ENCODE peak calls at places on chromosome 3, in ten cellular contexts. One of them, this sample, is unnamed.

GRCh38 chr3:116188231-116188785 is 257.0 kb downstream of the LSAMP start:
- DNase-seq in neural crest cell: no peak
- DNase-seq in H1: no peak
- DNase-seq in fibroblast of lung: peak
- DNase-seq in activated B cell treated with CpG ODN at 0.5 μM for 24 hours: no peak
- DNase-seq in PC-3: peak
- DNase-seq in astrocyte of the cerebellum: peak
- DNase-seq in A673: peak
- DNase-seq in mesothelial cell of epicardium: no peak
- DNase-seq in HFFc6: no peak
- DNase-seq in this sample: no peak

GRCh38 chr3:88180398-88180999 is 30.7 kb downstream of the C3orf38 start:
- DNase-seq in mesothelial cell of epicardium: no peak
- DNase-seq in A673: peak
- DNase-seq in neural crest cell: no peak
- DNase-seq in fibroblast of lung: peak
- DNase-seq in HFFc6: peak
- DNase-seq in activated B cell treated with CpG ODN at 0.5 μM for 24 hours: no peak
- DNase-seq in PC-3: peak
- DNase-seq in astrocyte of the cerebellum: peak
- DNase-seq in H1: no peak
- DNase-seq in this sample: peak

GRCh38 chr3:152430223-152431002 is 161.7 kb downstream of the MBNL1 start:
- DNase-seq in neural crest cell: no peak
- DNase-seq in HFFc6: no peak
- DNase-seq in H1: no peak
- DNase-seq in mesothelial cell of epicardium: no peak
- DNase-seq in astrocyte of the cerebellum: no peak
- DNase-seq in activated B cell treated with CpG ODN at 0.5 μM for 24 hours: no peak
- DNase-seq in fibroblast of lung: no peak
- DNase-seq in PC-3: no peak
- DNase-seq in A673: no peak
- DNase-seq in this sample: no peak

GRCh38 chr3:65158023-65158422 is 470.2 kb upstream of the ADAMTS9 start:
- DNase-seq in PC-3: no peak
- DNase-seq in H1: no peak
- DNase-seq in neural crest cell: no peak
- DNase-seq in astrocyte of the cerebellum: no peak
- DNase-seq in activated B cell treated with CpG ODN at 0.5 μM for 24 hours: no peak
- DNase-seq in HFFc6: no peak
- DNase-seq in fibroblast of lung: no peak
- DNase-seq in A673: no peak
- DNase-seq in mesothelial cell of epicardium: no peak
- DNase-seq in this sample: no peak

GRCh38 chr3:165874663-165875489 is 37.7 kb upstream of the BCHE start:
- DNase-seq in astrocyte of the cerebellum: no peak
- DNase-seq in fibroblast of lung: no peak
- DNase-seq in H1: no peak
- DNase-seq in HFFc6: no peak
- DNase-seq in neural crest cell: no peak
- DNase-seq in mesothelial cell of epicardium: no peak
- DNase-seq in activated B cell treated with CpG ODN at 0.5 μM for 24 hours: no peak
- DNase-seq in A673: no peak
- DNase-seq in PC-3: peak
- DNase-seq in this sample: no peak

GRCh38 chr3:18679226-18679625 is 254.1 kb upstream of the SATB1 start:
- DNase-seq in A673: no peak
- DNase-seq in H1: no peak
- DNase-seq in HFFc6: no peak
- DNase-seq in neural crest cell: no peak
- DNase-seq in mesothelial cell of epicardium: no peak
- DNase-seq in activated B cell treated with CpG ODN at 0.5 μM for 24 hours: no peak
- DNase-seq in astrocyte of the cerebellum: no peak
- DNase-seq in PC-3: no peak
- DNase-seq in fibroblast of lung: no peak
- DNase-seq in this sample: no peak

GRCh38 chr3:172261053-172261452 is 187.2 kb downstream of the GHSR start:
- DNase-seq in A673: no peak
- DNase-seq in HFFc6: no peak
- DNase-seq in PC-3: no peak
- DNase-seq in fibroblast of lung: peak
- DNase-seq in activated B cell treated with CpG ODN at 0.5 μM for 24 hours: no peak
- DNase-seq in H1: no peak
- DNase-seq in mesothelial cell of epicardium: no peak
- DNase-seq in astrocyte of the cerebellum: no peak
- DNase-seq in neural crest cell: no peak
- DNase-seq in this sample: no peak

GRCh38 chr3:99780749-99781148 is 36.9 kb upstream of the CMSS1 start:
- DNase-seq in H1: no peak
- DNase-seq in PC-3: no peak
- DNase-seq in HFFc6: no peak
- DNase-seq in neural crest cell: no peak
- DNase-seq in A673: no peak
- DNase-seq in astrocyte of the cerebellum: peak
- DNase-seq in mesothelial cell of epicardium: no peak
- DNase-seq in fibroblast of lung: peak
- DNase-seq in activated B cell treated with CpG ODN at 0.5 μM for 24 hours: no peak
- DNase-seq in this sample: no peak

GRCh38 chr3:188053710-188054379 is 100.1 kb upstream of the LPP start:
- DNase-seq in PC-3: no peak
- DNase-seq in H1: no peak
- DNase-seq in HFFc6: no peak
- DNase-seq in astrocyte of the cerebellum: no peak
- DNase-seq in activated B cell treated with CpG ODN at 0.5 μM for 24 hours: no peak
- DNase-seq in neural crest cell: no peak
- DNase-seq in fibroblast of lung: no peak
- DNase-seq in A673: no peak
- DNase-seq in mesothelial cell of epicardium: no peak
- DNase-seq in this sample: no peak

GRCh38 chr3:149339931-149340309 is 6.5 kb upstream of the TM4SF18 start:
- DNase-seq in astrocyte of the cerebellum: peak
- DNase-seq in neural crest cell: no peak
- DNase-seq in activated B cell treated with CpG ODN at 0.5 μM for 24 hours: no peak
- DNase-seq in H1: no peak
- DNase-seq in mesothelial cell of epicardium: peak
- DNase-seq in fibroblast of lung: peak
- DNase-seq in A673: peak
- DNase-seq in HFFc6: peak
- DNase-seq in PC-3: peak
- DNase-seq in this sample: peak

GRCh38 chr3:196528639-196529233 is 13.6 kb upstream of the SMCO1 start:
- DNase-seq in PC-3: peak
- DNase-seq in fibroblast of lung: peak
- DNase-seq in mesothelial cell of epicardium: peak
- DNase-seq in activated B cell treated with CpG ODN at 0.5 μM for 24 hours: peak
- DNase-seq in HFFc6: peak
- DNase-seq in astrocyte of the cerebellum: no peak
- DNase-seq in neural crest cell: peak
- DNase-seq in H1: peak
- DNase-seq in A673: peak
- DNase-seq in this sample: no peak

GRCh38 chr3:86954226-86954625 is 36.7 kb downstream of the VGLL3 start:
- DNase-seq in astrocyte of the cerebellum: no peak
- DNase-seq in PC-3: peak
- DNase-seq in neural crest cell: no peak
- DNase-seq in H1: no peak
- DNase-seq in HFFc6: peak
- DNase-seq in fibroblast of lung: no peak
- DNase-seq in mesothelial cell of epicardium: no peak
- DNase-seq in A673: peak
- DNase-seq in activated B cell treated with CpG ODN at 0.5 μM for 24 hours: no peak
- DNase-seq in this sample: peak

DNA sequence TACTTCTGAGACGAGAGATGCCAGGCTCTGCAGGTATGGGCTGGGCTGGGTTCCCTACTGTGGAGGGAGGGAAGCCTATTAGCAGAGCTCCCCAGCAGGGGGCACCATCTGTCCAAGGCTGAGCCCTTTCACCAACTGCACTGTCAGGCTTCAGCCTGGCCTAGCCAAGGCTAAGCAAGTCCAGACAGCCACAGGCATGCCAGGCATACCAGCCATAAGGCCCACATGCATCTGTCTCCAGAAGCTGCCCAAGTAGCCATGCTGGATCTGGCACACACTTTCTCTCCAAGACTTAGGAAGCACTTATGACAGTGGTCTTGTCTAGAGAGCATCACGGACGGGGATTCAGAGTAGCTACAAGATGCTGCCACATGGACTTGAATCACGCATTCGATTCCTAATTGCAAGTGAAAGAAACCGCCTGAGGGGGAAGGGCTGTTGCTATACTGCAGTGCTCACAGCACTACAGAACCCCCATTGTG is 28.3 kb downstream of the RUVBL1 start:
- DNase-seq in HFFc6: peak
- DNase-seq in A673: peak
- DNase-seq in fibroblast of lung: peak
- DNase-seq in PC-3: peak
- DNase-seq in mesothelial cell of epicardium: peak
- DNase-seq in H1: peak
- DNase-seq in astrocyte of the cerebellum: peak
- DNase-seq in activated B cell treated with CpG ODN at 0.5 μM for 24 hours: peak
- DNase-seq in neural crest cell: peak
- DNase-seq in this sample: peak
- TF ChIP-seq CTCF in HFFc6: peak
- TF ChIP-seq CTCF in A673: peak
- TF ChIP-seq CTCF in fibroblast of lung: peak
- TF ChIP-seq CTCF in PC-3: peak
- TF ChIP-seq CTCF in mesothelial cell of epicardium: peak
- TF ChIP-seq CTCF in H1: peak
- TF ChIP-seq CTCF in astrocyte of the cerebellum: peak
- TF ChIP-seq CTCF in activated B cell treated with CpG ODN at 0.5 μM for 24 hours: no peak
- TF ChIP-seq CTCF in neural crest cell: peak
- TF ChIP-seq CTCF in this sample: peak

GRCh38 chr3:180610981-180611380 is 9.0 kb downstream of the TTC14 start:
- DNase-seq in activated B cell treated with CpG ODN at 0.5 μM for 24 hours: no peak
- DNase-seq in neural crest cell: no peak
- DNase-seq in H1: no peak
- DNase-seq in astrocyte of the cerebellum: no peak
- DNase-seq in mesothelial cell of epicardium: no peak
- DNase-seq in PC-3: no peak
- DNase-seq in A673: no peak
- DNase-seq in fibroblast of lung: no peak
- DNase-seq in HFFc6: no peak
- DNase-seq in this sample: no peak
- TF ChIP-seq CTCF in activated B cell treated with CpG ODN at 0.5 μM for 24 hours: no peak
- TF ChIP-seq CTCF in neural crest cell: no peak
- TF ChIP-seq CTCF in H1: no peak
- TF ChIP-seq CTCF in astrocyte of the cerebellum: no peak
- TF ChIP-seq CTCF in mesothelial cell of epicardium: no peak
- TF ChIP-seq CTCF in PC-3: no peak
- TF ChIP-seq CTCF in A673: no peak
- TF ChIP-seq CTCF in fibroblast of lung: no peak
- TF ChIP-seq CTCF in HFFc6: no peak
- TF ChIP-seq CTCF in this sample: no peak

GRCh38 chr3:33187368-33187634 is 31.3 kb downstream of the SUSD5 start:
- DNase-seq in astrocyte of the cerebellum: peak
- DNase-seq in fibroblast of lung: peak
- DNase-seq in activated B cell treated with CpG ODN at 0.5 μM for 24 hours: no peak
- DNase-seq in PC-3: no peak
- DNase-seq in A673: no peak
- DNase-seq in neural crest cell: no peak
- DNase-seq in H1: no peak
- DNase-seq in mesothelial cell of epicardium: no peak
- DNase-seq in HFFc6: no peak
- DNase-seq in this sample: no peak

GRCh38 chr3:33184863-33185262 is 33.7 kb downstream of the SUSD5 start:
- DNase-seq in PC-3: no peak
- DNase-seq in fibroblast of lung: no peak
- DNase-seq in neural crest cell: no peak
- DNase-seq in activated B cell treated with CpG ODN at 0.5 μM for 24 hours: no peak
- DNase-seq in HFFc6: no peak
- DNase-seq in A673: no peak
- DNase-seq in astrocyte of the cerebellum: no peak
- DNase-seq in H1: no peak
- DNase-seq in mesothelial cell of epicardium: no peak
- DNase-seq in this sample: no peak

GRCh38 chr3:33181229-33181628 is 37.4 kb downstream of the SUSD5 start:
- DNase-seq in activated B cell treated with CpG ODN at 0.5 μM for 24 hours: no peak
- DNase-seq in fibroblast of lung: no peak
- DNase-seq in H1: no peak
- DNase-seq in PC-3: no peak
- DNase-seq in HFFc6: no peak
- DNase-seq in A673: no peak
- DNase-seq in neural crest cell: no peak
- DNase-seq in mesothelial cell of epicardium: no peak
- DNase-seq in astrocyte of the cerebellum: no peak
- DNase-seq in this sample: no peak

GRCh38 chr3:33186524-33187367 is 31.9 kb downstream of the SUSD5 start:
- DNase-seq in fibroblast of lung: peak
- DNase-seq in astrocyte of the cerebellum: peak
- DNase-seq in H1: no peak
- DNase-seq in A673: no peak
- DNase-seq in PC-3: peak
- DNase-seq in neural crest cell: no peak
- DNase-seq in HFFc6: peak
- DNase-seq in activated B cell treated with CpG ODN at 0.5 μM for 24 hours: no peak
- DNase-seq in mesothelial cell of epicardium: no peak
- DNase-seq in this sample: no peak
- TF ChIP-seq CTCF in fibroblast of lung: no peak
- TF ChIP-seq CTCF in astrocyte of the cerebellum: no peak
- TF ChIP-seq CTCF in H1: no peak
- TF ChIP-seq CTCF in A673: no peak
- TF ChIP-seq CTCF in PC-3: no peak
- TF ChIP-seq CTCF in neural crest cell: no peak
- TF ChIP-seq CTCF in HFFc6: no peak
- TF ChIP-seq CTCF in activated B cell treated with CpG ODN at 0.5 μM for 24 hours: no peak
- TF ChIP-seq CTCF in mesothelial cell of epicardium: no peak
- TF ChIP-seq CTCF in this sample: no peak

GRCh38 chr3:178435575-178435974 is 100.7 kb upstream of the KCNMB2 start:
- DNase-seq in H1: no peak
- DNase-seq in fibroblast of lung: no peak
- DNase-seq in A673: no peak
- DNase-seq in activated B cell treated with CpG ODN at 0.5 μM for 24 hours: no peak
- DNase-seq in HFFc6: no peak
- DNase-seq in astrocyte of the cerebellum: no peak
- DNase-seq in neural crest cell: no peak
- DNase-seq in PC-3: no peak
- DNase-seq in mesothelial cell of epicardium: no peak
- DNase-seq in this sample: no peak

GRCh38 chr3:178439504-178439903 is 96.7 kb upstream of the KCNMB2 start:
- DNase-seq in A673: no peak
- DNase-seq in PC-3: peak
- DNase-seq in H1: no peak
- DNase-seq in mesothelial cell of epicardium: no peak
- DNase-seq in neural crest cell: no peak
- DNase-seq in fibroblast of lung: peak
- DNase-seq in HFFc6: peak
- DNase-seq in astrocyte of the cerebellum: peak
- DNase-seq in activated B cell treated with CpG ODN at 0.5 μM for 24 hours: no peak
- DNase-seq in this sample: no peak

GRCh38 chr3:178436773-178437172 is 99.5 kb upstream of the KCNMB2 start:
- DNase-seq in A673: peak
- DNase-seq in mesothelial cell of epicardium: no peak
- DNase-seq in astrocyte of the cerebellum: peak
- DNase-seq in neural crest cell: no peak
- DNase-seq in activated B cell treated with CpG ODN at 0.5 μM for 24 hours: no peak
- DNase-seq in HFFc6: peak
- DNase-seq in H1: no peak
- DNase-seq in fibroblast of lung: peak
- DNase-seq in PC-3: peak
- DNase-seq in this sample: no peak

GRCh38 chr3:178434206-178434805 is 101.9 kb upstream of the KCNMB2 start:
- DNase-seq in H1: no peak
- DNase-seq in fibroblast of lung: no peak
- DNase-seq in activated B cell treated with CpG ODN at 0.5 μM for 24 hours: no peak
- DNase-seq in astrocyte of the cerebellum: no peak
- DNase-seq in mesothelial cell of epicardium: no peak
- DNase-seq in PC-3: peak
- DNase-seq in HFFc6: no peak
- DNase-seq in A673: peak
- DNase-seq in neural crest cell: no peak
- DNase-seq in this sample: no peak
- TF ChIP-seq CTCF in H1: peak
- TF ChIP-seq CTCF in fibroblast of lung: peak
- TF ChIP-seq CTCF in activated B cell treated with CpG ODN at 0.5 μM for 24 hours: no peak
- TF ChIP-seq CTCF in astrocyte of the cerebellum: no peak
- TF ChIP-seq CTCF in mesothelial cell of epicardium: no peak
- TF ChIP-seq CTCF in PC-3: peak
- TF ChIP-seq CTCF in HFFc6: peak
- TF ChIP-seq CTCF in A673: peak
- TF ChIP-seq CTCF in neural crest cell: peak
- TF ChIP-seq CTCF in this sample: no peak

This sample was measured in HFF-Myc.